ENCODE peak calls at places on chromosome 17, in ten cellular contexts. A, N, C, D, J, L, W, S, R and X are unnamed samples.

GRCh38 chr17:6608321-6608720 is 32.2 kb downstream of the KIAA0753 start:
- DNase-seq in A (no peak), N (no peak), C (no peak), D (no peak), J (peak), L (no peak), W (no peak), S (no peak), R (peak), X (no peak)

GRCh38 chr17:30950669-30951399 is 20.0 kb upstream of the RNF135 start:
- DNase-seq in A (peak), N (peak), C (peak), D (peak), J (peak), L (no peak), W (no peak), S (peak), R (peak), X (no peak)

GRCh38 chr17:52420555-52421078 is 262.1 kb upstream of the CA10 start:
- DNase-seq in A (no peak), N (no peak), C (no peak), D (no peak), J (no peak), L (no peak), W (no peak), S (no peak), R (no peak), X (no peak)

GRCh38 chr17:66538776-66539175 is 236.4 kb downstream of the PRKCA start:
- DNase-seq in A (no peak), N (no peak), C (no peak), D (no peak), J (no peak), L (no peak), W (no peak), S (no peak), R (no peak), X (no peak)

GRCh38 chr17:38751144-38751802 is 1.3 kb upstream of the PSMB3 start:
- DNase-seq in A (no peak), N (no peak), C (peak), D (peak), J (peak), L (no peak), W (no peak), S (no peak), R (peak), X (no peak)

GRCh38 chr17:1043601-1044251 is 46.8 kb downstream of the TIMM22 start:
- DNase-seq in A (no peak), N (peak), C (no peak), D (no peak), J (no peak), L (no peak), W (no peak), S (peak), R (no peak), X (no peak)

GRCh38 chr17:37392024-37392590 is 14.5 kb downstream of the ACACA start:
- DNase-seq in A (peak), N (peak), C (no peak), D (no peak), J (peak), L (no peak), W (no peak), S (no peak), R (peak), X (no peak)

GRCh38 chr17:39979865-39980401 is 674 bp upstream of the PSMD3 start:
- DNase-seq in A (no peak), N (peak), C (peak), D (peak), J (peak), L (peak), W (peak), S (peak), R (no peak), X (no peak)

GRCh38 chr17:59165933-59166342 is 10.4 kb downstream of the PRR11 start:
- DNase-seq in A (no peak), N (peak), C (peak), D (peak), J (peak), L (peak), W (peak), S (peak), R (peak), X (no peak)

GRCh38 chr17:16423226-16423872 is 8.0 kb downstream of the TRPV2 start:
- DNase-seq in A (no peak), N (no peak), C (no peak), D (no peak), J (no peak), L (no peak), W (no peak), S (no peak), R (no peak), X (no peak)

GRCh38 chr17:28985950-28986713 is 19.7 kb downstream of the SEZ6 start:
- DNase-seq in A (no peak), N (no peak), C (no peak), D (peak), J (no peak), L (no peak), W (no peak), S (peak), R (no peak), X (no peak)

GRCh38 chr17:79777166-79777843 is 643 bp upstream of the CBX2 start:
- DNase-seq in A (no peak), N (peak), C (peak), D (peak), J (peak), L (no peak), W (no peak), S (peak), R (no peak), X (peak)

GRCh38 chr17:66200685-66201092 is 8.8 kb upstream of the CEP112 start:
- DNase-seq in A (peak), N (peak), C (peak), D (peak), J (peak), L (peak), W (peak), S (peak), R (peak), X (peak)

GRCh38 chr17:72150632-72151460 is 30.0 kb downstream of the SOX9 start:
- DNase-seq in A (no peak), N (no peak), C (no peak), D (no peak), J (peak), L (no peak), W (no peak), S (no peak), R (no peak), X (no peak)

GRCh38 chr17:45144199-45145034 is 3.9 kb upstream of the HEXIM1 start:
- DNase-seq in A (no peak), N (no peak), C (no peak), D (no peak), J (peak), L (peak), W (no peak), S (peak), R (no peak), X (no peak)

GRCh38 chr17:43401293-43401692 is 2.5 kb downstream of the ARL4D start:
- DNase-seq in A (peak), N (peak), C (no peak), D (no peak), J (peak), L (no peak), W (no peak), S (peak), R (peak), X (no peak)

GRCh38 chr17:44210342-44211192 is 8.9 kb downstream of the UBTF start:
- DNase-seq in A (peak), N (peak), C (peak), D (no peak), J (peak), L (peak), W (peak), S (peak), R (peak), X (peak)

GRCh38 chr17:73139296-73139695 is 25.5 kb upstream of the SSTR2 start:
- DNase-seq in A (no peak), N (no peak), C (no peak), D (no peak), J (no peak), L (no peak), W (no peak), S (no peak), R (no peak), X (no peak)

GRCh38 chr17:38599398-38599856 is 6.3 kb downstream of the SRCIN1 start:
- DNase-seq in A (no peak), N (no peak), C (no peak), D (no peak), J (no peak), L (no peak), W (no peak), S (no peak), R (no peak), X (no peak)

GRCh38 chr17:45008191-45008590 is 40.1 kb upstream of the C1QL1 start:
- DNase-seq in A (no peak), N (no peak), C (no peak), D (no peak), J (no peak), L (no peak), W (no peak), S (peak), R (no peak), X (no peak)

GRCh38 chr17:31798205-31798724 is 60.8 kb downstream of the COPRS start:
- DNase-seq in A (no peak), N (no peak), C (no peak), D (no peak), J (no peak), L (no peak), W (no peak), S (no peak), R (no peak), X (no peak)

GRCh38 chr17:3660311-3660891 is 8.0 kb downstream of the TAX1BP3 start:
- DNase-seq in A (no peak), N (no peak), C (no peak), D (no peak), J (no peak), L (no peak), W (no peak), S (no peak), R (no peak), X (no peak)

GRCh38 chr17:55710410-55710809 is 12.3 kb downstream of the TMEM100 start:
- DNase-seq in A (no peak), N (no peak), C (no peak), D (no peak), J (peak), L (no peak), W (no peak), S (peak), R (no peak), X (no peak)

GRCh38 chr17:80872999-80873951 is 118.4 kb upstream of the CHMP6 start:
- DNase-seq in A (no peak), N (no peak), C (no peak), D (no peak), J (peak), L (no peak), W (no peak), S (peak), R (no peak), X (no peak)